ENCODE peak calls at places on chromosomes 12 and 14, in five cellular contexts. One of them, this sample, is unnamed.

GRCh38 chr14:67650694-67651093 is 23.7 kb downstream of the VTI1B start:
- DNase-seq in GM20000: no peak
- DNase-seq in activated CD4-positive, CD25-positive, alpha-beta regulatory T cell: no peak
- DNase-seq in germinal center: no peak
- DNase-seq in endothelial cell of umbilical vein: no peak
- DNase-seq in this sample: no peak

GRCh38 chr12:132908145-132909029 is 21.0 kb upstream of the CHFR start:
- DNase-seq in GM20000: peak
- DNase-seq in activated CD4-positive, CD25-positive, alpha-beta regulatory T cell: peak
- DNase-seq in germinal center: peak
- DNase-seq in endothelial cell of umbilical vein: peak
- DNase-seq in this sample: peak

GRCh38 chr12:80189241-80189640 is 89.9 kb downstream of the OTOGL start:
- DNase-seq in GM20000: no peak
- DNase-seq in activated CD4-positive, CD25-positive, alpha-beta regulatory T cell: no peak
- DNase-seq in germinal center: no peak
- DNase-seq in endothelial cell of umbilical vein: no peak
- DNase-seq in this sample: no peak

GRCh38 chr12:101243074-101243473 is 33.0 kb upstream of the SLC5A8 start:
- DNase-seq in GM20000: no peak
- DNase-seq in activated CD4-positive, CD25-positive, alpha-beta regulatory T cell: no peak
- DNase-seq in germinal center: no peak
- DNase-seq in endothelial cell of umbilical vein: no peak
- DNase-seq in this sample: no peak

GRCh38 chr12:101501410-101502045 is 26.4 kb downstream of the SPIC start:
- DNase-seq in GM20000: no peak
- DNase-seq in activated CD4-positive, CD25-positive, alpha-beta regulatory T cell: no peak
- DNase-seq in germinal center: no peak
- DNase-seq in endothelial cell of umbilical vein: no peak
- DNase-seq in this sample: no peak

GRCh38 chr12:19894803-19895202 is 455.5 kb downstream of the AEBP2 start:
- DNase-seq in GM20000: peak
- DNase-seq in activated CD4-positive, CD25-positive, alpha-beta regulatory T cell: no peak
- DNase-seq in germinal center: no peak
- DNase-seq in endothelial cell of umbilical vein: peak
- DNase-seq in this sample: no peak

GRCh38 chr14:99554184-99554583 is 49.8 kb downstream of the CCDC85C start:
- DNase-seq in GM20000: no peak
- DNase-seq in activated CD4-positive, CD25-positive, alpha-beta regulatory T cell: no peak
- DNase-seq in germinal center: no peak
- DNase-seq in endothelial cell of umbilical vein: no peak
- DNase-seq in this sample: no peak

GRCh38 chr14:96253140-96253539 is 2.9 kb upstream of the BDKRB1 start:
- DNase-seq in GM20000: no peak
- DNase-seq in activated CD4-positive, CD25-positive, alpha-beta regulatory T cell: no peak
- DNase-seq in germinal center: no peak
- DNase-seq in endothelial cell of umbilical vein: no peak
- DNase-seq in this sample: no peak

GRCh38 chr14:104523546-104523935 is 56.0 kb upstream of the C14orf180 start:
- DNase-seq in GM20000: no peak
- DNase-seq in activated CD4-positive, CD25-positive, alpha-beta regulatory T cell: no peak
- DNase-seq in germinal center: no peak
- DNase-seq in endothelial cell of umbilical vein: no peak
- DNase-seq in this sample: no peak

This sample was measured in pulmonary artery endothelial cell.